ENCODE peak calls at places on chromosomes 16 and 17, in seven cellular contexts. T, Q, V, S, N, U and W are unnamed samples.

GRCh38 chr17:68595986-68596385 is 5.2 kb downstream of the FAM20A start:
- DNase-seq in T (no peak), S (peak; percentile 27), U (no peak), Q (no peak), N (no peak), V (no peak), W (no peak)

GRCh38 chr16:1933097-1933661 is 9.8 kb downstream of the MSRB1 start:
- DNase-seq in Q (no peak), N (no peak), S (no peak), T (no peak), V (no peak), U (peak; percentile 13), W (no peak)

GRCh38 chr17:64331946-64332493 is 58.6 kb downstream of the PECAM1 start:
- DNase-seq in Q (no peak), V (no peak), T (no peak), N (peak; percentile 97), S (no peak), U (no peak), W (peak; percentile 43)

GRCh38 chr17:75036643-75037268 is 10.0 kb downstream of the ATP5PD start:
- DNase-seq in N (peak; percentile 99), Q (no peak), U (peak; percentile 38), T (no peak), S (no peak), V (peak; percentile 89), W (peak; percentile 97)

GRCh38 chr17:67056746-67057490 is 12.6 kb downstream of the CACNG1 start:
- DNase-seq in Q (peak; percentile 16), N (no peak), T (no peak), U (no peak), V (no peak), S (peak; percentile 9), W (no peak)

GRCh38 chr16:425082-425718 is at the start of gene RAB11FIP3:
- DNase-seq in Q (peak; percentile 90), N (peak; percentile 61), U (peak; percentile 87), T (peak; percentile 91), V (peak; percentile 29), S (peak; percentile 88), W (peak; percentile 91)

GRCh38 chr17:10192963-10193362 is 5.4 kb downstream of the GAS7 start:
- DNase-seq in T (no peak), S (no peak), V (no peak), Q (no peak), N (no peak), U (no peak), W (peak; percentile 88)

GRCh38 chr17:731943-732787 is at the start of gene TLCD3A:
- DNase-seq in U (peak; percentile 88), N (peak; percentile 55), V (no peak), Q (peak; percentile 33), T (peak; percentile 86), S (peak; percentile 19), W (peak; percentile 80)

GRCh38 chr17:1197781-1198490 is 18.2 kb upstream of the ABR start:
- DNase-seq in S (no peak), Q (peak; percentile 96), V (no peak), T (no peak), U (peak; percentile 50), N (no peak), W (peak; percentile 13)

GRCh38 chr17:45974916-45975630 is 24.0 kb upstream of the STH start:
- DNase-seq in V (no peak), T (no peak), S (no peak), N (no peak), U (no peak), Q (no peak), W (no peak)

GRCh38 chr17:29176500-29177351 is 3.5 kb downstream of the MYO18A start:
- DNase-seq in Q (peak; percentile 78), N (peak; percentile 59), T (peak; percentile 74), U (peak; percentile 91), V (no peak), S (peak; percentile 88), W (peak; percentile 65)

GRCh38 chr16:55291847-55292246 is 32.2 kb upstream of the IRX6 start:
- DNase-seq in Q (no peak), S (no peak), T (no peak), N (no peak), U (no peak), V (no peak), W (no peak)

GRCh38 chr17:9987779-9988585 is 82.9 kb upstream of the RCVRN start:
- DNase-seq in Q (peak; percentile 51), N (no peak), T (peak; percentile 59), V (no peak), U (peak; percentile 60), S (no peak), W (peak; percentile 54)

GRCh38 chr16:68343137-68343536 is 32.3 kb downstream of the PRMT7 start:
- DNase-seq in U (no peak), T (no peak), N (no peak), Q (no peak), V (no peak), S (no peak), W (no peak)

GRCh38 chr16:68342620-68343019 is 31.8 kb downstream of the PRMT7 start:
- DNase-seq in U (no peak), S (no peak), N (no peak), T (no peak), Q (no peak), V (no peak), W (no peak)

GRCh38 chr16:68335175-68335574 is 24.4 kb downstream of the PRMT7 start:
- DNase-seq in T (no peak), N (no peak), V (no peak), Q (no peak), U (no peak), S (no peak), W (peak; percentile 77)

GRCh38 chr16:68338326-68339119 is 27.7 kb downstream of the PRMT7 start:
- DNase-seq in V (no peak), U (no peak), Q (no peak), N (no peak), T (no peak), S (no peak), W (no peak)

DNA sequence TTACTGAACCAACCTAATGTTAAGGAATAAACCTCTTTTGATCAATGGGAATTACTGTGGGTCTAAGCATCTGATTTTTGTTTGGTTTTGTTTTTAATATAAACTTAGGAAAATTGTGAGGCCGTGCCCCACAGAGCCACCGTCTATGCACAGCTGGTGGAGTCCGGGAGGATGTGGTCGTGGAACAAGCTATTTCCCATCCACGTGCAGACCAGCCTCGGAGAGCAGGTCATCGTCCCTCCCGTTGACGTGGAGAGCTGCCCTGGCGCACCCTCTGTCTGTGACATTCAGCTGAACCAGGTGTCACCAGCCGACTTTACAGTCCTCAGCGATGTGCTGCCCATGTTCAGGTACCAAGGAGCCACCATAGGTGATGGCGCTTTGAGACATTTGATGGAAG is 28.4 kb downstream of the PRMT7 start:
- DNase-seq in Q (no peak), T (no peak), N (no peak), V (no peak), S (no peak), U (no peak), W (no peak)
- H3K36me3 ChIP-seq in Q (peaks cover 84% of the 10 kb centered on the region), T (no peaks in the 10 kb centered on the region), N (peaks cover 6% of the 10 kb centered on the region), V (peaks cover 27% of the 10 kb centered on the region), S (peaks cover 18% of the 10 kb centered on the region), U (no peaks in the 10 kb centered on the region), W (no peaks in the 10 kb centered on the region)

GRCh38 chr16:3292604-3293003 is 9.3 kb downstream of the ZNF263 start:
- DNase-seq in N (peak; percentile 20), T (no peak), U (no peak), Q (no peak), V (no peak), S (no peak), W (peak; percentile 74)
- H3K9me3 ChIP-seq in N (peaks cover 12% of the 10 kb centered on the region), T (peaks cover 34% of the 10 kb centered on the region), U (peaks cover 56% of the 10 kb centered on the region), Q (no peaks in the 10 kb centered on the region), V (peaks cover 38% of the 10 kb centered on the region), S (no peaks in the 10 kb centered on the region), W (no peaks in the 10 kb centered on the region)

GRCh38 chr17:79012563-79013134 is 3.1 kb upstream of the CANT1 start:
- DNase-seq in S (no peak), U (no peak), V (no peak), Q (no peak), N (no peak), T (no peak), W (no peak)
- TF ChIP-seq EZH2phosphoT487 in S (no peak), U (no peak), V (no peak), Q (no peak), N (no peak), T (no peak), W (no peak)

DNA sequence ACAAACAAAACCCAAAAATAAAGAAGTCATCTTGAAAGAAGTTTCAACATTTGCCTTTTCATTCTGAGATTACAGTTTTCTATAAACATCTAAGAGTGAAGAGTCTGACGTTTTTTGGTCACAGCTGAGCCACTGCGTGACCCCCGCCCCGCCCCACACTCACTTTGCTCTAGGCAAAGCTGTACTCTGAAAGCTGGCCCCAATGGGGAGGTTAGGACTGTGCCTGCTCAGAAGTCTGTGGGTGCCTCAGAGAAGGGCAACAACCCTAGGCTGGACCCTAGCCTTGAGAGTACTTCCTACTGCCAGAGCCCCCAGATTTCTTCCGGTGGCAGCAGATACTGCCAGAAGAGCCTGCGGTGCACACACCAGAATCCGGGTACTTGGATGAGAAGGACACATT is 19.4 kb downstream of the CYB5D2 start:
- DNase-seq in U (no peak), S (no peak), T (no peak), N (no peak), Q (no peak), V (no peak), W (no peak)
- H3K36me3 ChIP-seq in U (no peaks in the 10 kb centered on the region), S (no peaks in the 10 kb centered on the region), T (no peaks in the 10 kb centered on the region), N (no peaks in the 10 kb centered on the region), Q (peaks cover 34% of the 10 kb centered on the region), V (no peaks in the 10 kb centered on the region), W (peaks cover 12% of the 10 kb centered on the region)

GRCh38 chr17:16189791-16190348 is 25.5 kb downstream of the NCOR1 start:
- DNase-seq in V (no peak), S (no peak), U (no peak), N (no peak), T (no peak), Q (no peak), W (no peak)
- H3K9me3 ChIP-seq in V (no peaks in the 10 kb centered on the region), S (no peaks in the 10 kb centered on the region), U (no peaks in the 10 kb centered on the region), N (no peaks in the 10 kb centered on the region), T (no peaks in the 10 kb centered on the region), Q (no peaks in the 10 kb centered on the region), W (no peaks in the 10 kb centered on the region)

GRCh38 chr16:87092958-87093357 is 224.2 kb downstream of the C16orf95 start:
- DNase-seq in U (no peak), S (no peak), T (no peak), N (no peak), Q (no peak), V (no peak), W (no peak)
- TF ChIP-seq EZH2phosphoT487 in U (no peak), S (no peak), T (no peak), N (no peak), Q (no peak), V (no peak), W (no peak)

GRCh38 chr17:76388966-76389888 is 4.8 kb downstream of the SPHK1 start:
- DNase-seq in Q (no peak), N (no peak), T (no peak), S (no peak), V (no peak), U (no peak), W (peak; percentile 48)
- H3K36me3 ChIP-seq in Q (peaks cover 50% of the 10 kb centered on the region), N (peaks cover 18% of the 10 kb centered on the region), T (no peaks in the 10 kb centered on the region), S (no peaks in the 10 kb centered on the region), V (peaks cover 11% of the 10 kb centered on the region), U (no peaks in the 10 kb centered on the region), W (peaks cover 9% of the 10 kb centered on the region)